ENCODE peak calls at places on chromosomes 5 and 9, in five cellular contexts. A is tibial artery, W is left ventricle myocardium inferior, H is stomach, J is neural crest cell. Y is an unnamed sample.

GRCh38 chr9:18362901-18363685 is 110.9 kb upstream of the ADAMTSL1 start:
- DNase-seq in A (no peak), J (no peak), W (no peak), H (no peak), Y (no peak)

GRCh38 chr5:116953251-116953934 is 378.8 kb upstream of the SEMA6A start:
- DNase-seq in J (peak; percentile 12), W (no peak), H (no peak), A (no peak), Y (peak; percentile 76)

GRCh38 chr9:135366104-135366503 is 113.5 kb upstream of the PPP1R26 start:
- DNase-seq in J (no peak), H (no peak), W (no peak), A (no peak), Y (no peak)

GRCh38 chr5:72658161-72658560 is 151.0 kb upstream of the ZNF366 start:
- DNase-seq in W (no peak), J (no peak), A (no peak), H (no peak), Y (no peak)

GRCh38 chr9:96075757-96076156 is 200.3 kb downstream of the ERCC6L2 start:
- DNase-seq in A (no peak), W (no peak), J (no peak), H (peak; percentile 76), Y (no peak)

GRCh38 chr9:83144492-83144891 is 81.5 kb upstream of the RASEF start:
- DNase-seq in H (no peak), J (no peak), A (no peak), W (no peak), Y (no peak)

GRCh38 chr9:113187935-113188595 is 33.0 kb downstream of the FKBP15 start:
- DNase-seq in J (no peak), H (no peak), A (peak; percentile 86), W (peak; percentile 17), Y (peak; percentile 86)

GRCh38 chr9:76525196-76525595 is 66.2 kb downstream of the GCNT1 start:
- DNase-seq in A (no peak), H (no peak), W (no peak), J (no peak), Y (no peak)

GRCh38 chr5:181173420-181174342 is 26.3 kb downstream of the OR2V2 start:
- DNase-seq in W (no peak), A (no peak), J (no peak), H (no peak), Y (peak; percentile 67)

GRCh38 chr5:176500511-176500910 is 36.7 kb downstream of the RNF44 start:
- DNase-seq in J (no peak), H (no peak), A (no peak), W (no peak), Y (no peak)

GRCh38 chr5:142946547-142947426 is 176.6 kb downstream of the ARHGAP26 start:
- DNase-seq in J (no peak), A (no peak), W (no peak), H (no peak), Y (no peak)

GRCh38 chr5:147037517-147038205 is 159.1 kb upstream of the PPP2R2B start:
- DNase-seq in H (no peak), J (no peak), W (no peak), A (no peak), Y (peak; percentile 77)

GRCh38 chr5:98454904-98455303 is 318.6 kb upstream of the RGMB start:
- DNase-seq in J (no peak), H (no peak), W (no peak), A (no peak), Y (peak; percentile 65)

GRCh38 chr9:110543631-110544051 is 35.9 kb downstream of the SVEP1 start:
- DNase-seq in H (no peak), W (no peak), A (no peak), J (no peak), Y (no peak)

GRCh38 chr9:135750786-135751185 is 48.8 kb downstream of the KCNT1 start:
- DNase-seq in W (no peak), J (no peak), A (no peak), H (no peak), Y (no peak)

Y was measured in foreskin melanocyte.